ENCODE peak calls at places on chromosomes 7 and 10, in four cellular contexts. L, A, Q and B are unnamed samples. For H3K9me3, the result is how much of the 10 kb centered on the place peaks cover.

GRCh38 chr10:124923684-124924083 is 18.2 kb upstream of the ZRANB1 start:
- DNase-seq in L (no peak), A (no peak), Q (no peak), B (no peak)

GRCh38 chr7:90579181-90579688 is 16.9 kb upstream of the CDK14 start:
- DNase-seq in L (no peak), A (no peak), Q (no peak), B (no peak)

GRCh38 chr7:79502151-79502550 is 48.7 kb upstream of the MAGI2 start:
- DNase-seq in L (no peak), A (no peak), Q (no peak), B (no peak)

GRCh38 chr7:140640060-140640611 is 477 bp downstream of the DENND2A start:
- DNase-seq in L (no peak), A (peak), Q (peak), B (no peak)

GRCh38 chr7:37354661-37355131 is 94.0 kb downstream of the ELMO1 start:
- DNase-seq in L (peak), A (no peak), Q (no peak), B (no peak)

GRCh38 chr7:69889338-69890080 is 291.2 kb downstream of the AUTS2 start:
- DNase-seq in L (no peak), A (no peak), Q (no peak), B (no peak)

GRCh38 chr7:84200859-84201258 is 6.3 kb upstream of the SEMA3A start:
- DNase-seq in L (no peak), A (no peak), Q (no peak), B (no peak)

GRCh38 chr10:1156616-1156886 is 100.4 kb downstream of the WDR37 start:
- DNase-seq in L (peak), A (no peak), Q (no peak), B (no peak)

GRCh38 chr10:13787015-13787421 is 200.3 kb downstream of the PRPF18 start:
- DNase-seq in L (peak), A (no peak), Q (no peak), B (peak)

GRCh38 chr10:44830022-44830421 is 81.1 kb upstream of the TMEM72 start:
- DNase-seq in L (no peak), A (no peak), Q (no peak), B (no peak)

GRCh38 chr10:44835300-44835699 is 75.8 kb upstream of the TMEM72 start:
- DNase-seq in L (no peak), A (no peak), Q (no peak), B (no peak)

GRCh38 chr10:44831581-44831980 is 79.6 kb upstream of the TMEM72 start:
- DNase-seq in L (no peak), A (no peak), Q (no peak), B (no peak)

GRCh38 chr10:44832595-44833390 is 78.3 kb upstream of the TMEM72 start:
- DNase-seq in L (no peak), A (no peak), Q (no peak), B (no peak)

GRCh38 chr10:44834131-44834530 is 77.0 kb upstream of the TMEM72 start:
- DNase-seq in L (no peak), A (peak), Q (no peak), B (no peak)
- H3K9me3 ChIP-seq in L (under half), A (under half), Q (under half), B (under half)

DNA sequence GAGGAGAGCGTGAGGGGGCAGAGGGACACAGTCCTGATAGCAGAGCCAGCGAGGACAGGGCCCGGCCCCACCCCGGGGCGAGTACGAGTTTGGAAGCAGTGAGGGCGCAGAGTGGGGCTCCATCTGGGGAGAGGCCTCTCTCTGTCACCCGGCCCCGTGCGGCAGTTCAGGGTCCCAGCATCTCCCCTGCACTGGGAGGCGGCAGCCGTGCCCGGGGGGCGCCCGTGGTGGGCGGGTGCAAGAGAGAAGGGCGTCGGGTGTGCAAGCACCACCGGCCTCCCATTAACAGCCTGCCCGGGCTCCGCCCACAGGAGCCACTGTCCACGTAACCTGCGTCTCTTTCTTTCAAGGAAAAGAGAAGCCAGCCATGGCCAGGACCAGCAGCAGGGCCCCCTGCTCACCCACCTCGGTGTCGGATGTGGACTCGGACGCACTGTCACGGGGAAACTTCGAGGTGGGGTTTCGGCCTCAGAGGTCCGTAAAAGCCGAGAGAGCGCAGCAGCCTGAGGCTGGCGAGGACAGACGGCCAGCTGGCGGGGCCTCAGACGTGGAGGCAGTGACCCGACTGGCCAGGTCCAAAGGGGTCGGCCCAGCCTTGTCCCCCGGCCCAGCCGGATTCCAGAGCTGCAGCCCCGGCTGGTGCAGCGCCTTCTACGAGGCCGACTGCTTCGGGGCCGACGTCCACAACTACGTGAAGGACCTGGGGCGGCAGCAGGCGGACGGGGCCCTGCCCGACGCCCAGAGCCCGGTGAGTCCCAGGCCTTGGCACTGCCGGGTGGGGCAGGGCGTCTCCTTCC is 28.7 kb upstream of the UTF1 start:
- DNase-seq in L (no peak), A (no peak), Q (no peak), B (no peak)
- H3K9me3 ChIP-seq in L (under half), A (under half), Q (under half), B (under half)

DNA sequence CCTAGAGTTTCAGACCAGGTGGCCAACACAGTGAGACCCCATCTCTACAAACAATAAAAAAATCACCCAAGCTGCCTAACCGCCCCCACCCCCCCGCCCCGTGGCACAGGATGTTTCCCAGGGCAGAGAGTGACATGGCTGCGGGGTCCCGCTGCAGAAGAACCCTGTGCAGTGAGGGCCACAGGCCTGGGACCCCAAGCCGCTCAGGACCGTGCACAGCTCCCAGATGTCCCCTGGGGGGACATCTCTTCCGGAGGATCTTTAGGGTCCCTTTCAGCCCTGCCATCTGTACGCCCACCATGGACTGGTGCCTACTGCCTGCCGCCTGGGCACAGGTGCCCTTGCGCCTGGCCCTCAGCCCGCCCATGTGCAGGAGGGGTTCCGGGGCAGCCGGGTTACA is 373.6 kb downstream of the DNAJB6 start:
- DNase-seq in L (no peak), A (peak), Q (no peak), B (no peak)
- H3K9me3 ChIP-seq in L (under half), A (half or more), Q (under half), B (under half)

GRCh38 chr7:150322833-150323681 is at the start of the genes ACTR3C and LRRC61:
- DNase-seq in L (peak), A (peak), Q (peak), B (peak)
- H3K9me3 ChIP-seq in L (under half), A (under half), Q (under half), B (under half)

DNA sequence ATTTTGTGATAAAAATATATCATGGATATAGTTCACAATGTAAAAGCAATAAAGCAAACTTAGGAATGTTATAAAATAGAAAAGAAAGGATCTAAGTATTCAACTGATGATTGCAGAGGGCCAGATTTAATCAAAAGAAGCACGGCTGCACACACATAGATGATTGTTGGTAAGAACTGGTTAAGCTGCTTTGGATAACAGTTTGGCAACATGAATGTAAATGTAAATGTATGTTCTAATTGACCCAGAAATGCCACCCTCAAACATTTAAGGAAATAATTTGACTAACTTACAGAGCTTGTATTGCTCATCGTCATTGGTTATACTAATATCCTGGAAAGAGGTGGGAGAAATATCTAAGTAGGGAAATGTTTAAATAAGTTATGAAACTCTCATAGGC is 13.1 kb downstream of the ZNF485 start:
- DNase-seq in L (no peak), A (no peak), Q (no peak), B (no peak)
- H3K9me3 ChIP-seq in L (under half), A (under half), Q (under half), B (under half)